ENCODE peak calls at places on chromosomes 13 and 19, in six cellular contexts. X is gastrocnemius medialis; Y is stomach; H is cardiac muscle cell; F is heart right ventricle; Z is CD4-positive, alpha-beta memory T cell. A is an unnamed sample.

GRCh38 chr19:33064117-33064777 is 441 bp downstream of the RHPN2 start:
- DNase-seq in X (no peak), Y (peak), H (peak), F (peak), Z (no peak), A (peak)

GRCh38 chr13:30581582-30581981 is 36.1 kb upstream of the USPL1 start:
- DNase-seq in X (no peak), Y (no peak), H (peak), F (no peak), Z (peak), A (no peak)

GRCh38 chr19:14405758-14406644 is 13.1 kb downstream of the DDX39A start:
- DNase-seq in X (peak), Y (peak), H (peak), F (peak), Z (peak), A (peak)

GRCh38 chr19:54332149-54332548 is 6.8 kb downstream of the LILRA4 start:
- DNase-seq in X (no peak), Y (no peak), H (no peak), F (no peak), Z (no peak), A (no peak)

GRCh38 chr13:35530147-35530546 is 53.7 kb upstream of the MAB21L1 start:
- DNase-seq in X (no peak), Y (no peak), H (no peak), F (peak), Z (no peak), A (no peak)

GRCh38 chr13:42041017-42041683 is 7.3 kb upstream of the DGKH start:
- DNase-seq in X (peak), Y (peak), H (peak), F (peak), Z (peak), A (peak)

GRCh38 chr13:114012141-114012540 is 38.3 kb upstream of the C13orf46 start:
- DNase-seq in X (no peak), Y (no peak), H (no peak), F (no peak), Z (no peak), A (no peak)

GRCh38 chr13:82654851-82655517 is 1227.3 kb downstream of the SLITRK1 start:
- DNase-seq in X (peak), Y (no peak), H (peak), F (peak), Z (no peak), A (peak)

GRCh38 chr19:55898911-55899310 is 33.2 kb downstream of the NLRP13 start:
- DNase-seq in X (no peak), Y (no peak), H (no peak), F (no peak), Z (no peak), A (no peak)

GRCh38 chr13:94656766-94657165 is 55.1 kb downstream of the GPR180 start:
- DNase-seq in X (no peak), Y (no peak), H (peak), F (no peak), Z (no peak), A (no peak)

GRCh38 chr19:49553451-49554271 is 25.9 kb downstream of the RCN3 start:
- DNase-seq in X (no peak), Y (peak), H (peak), F (no peak), Z (peak), A (no peak)

GRCh38 chr19:18591735-18592385 is 3.3 kb downstream of the REX1BD start:
- DNase-seq in X (no peak), Y (no peak), H (no peak), F (no peak), Z (no peak), A (no peak)

GRCh38 chr13:112974676-112975075 is 5.7 kb downstream of the MCF2L start:
- DNase-seq in X (no peak), Y (no peak), H (no peak), F (no peak), Z (no peak), A (no peak)

GRCh38 chr19:33473644-33474305 is 47.8 kb downstream of the PEPD start:
- DNase-seq in X (no peak), Y (no peak), H (peak), F (no peak), Z (no peak), A (no peak)

DNA sequence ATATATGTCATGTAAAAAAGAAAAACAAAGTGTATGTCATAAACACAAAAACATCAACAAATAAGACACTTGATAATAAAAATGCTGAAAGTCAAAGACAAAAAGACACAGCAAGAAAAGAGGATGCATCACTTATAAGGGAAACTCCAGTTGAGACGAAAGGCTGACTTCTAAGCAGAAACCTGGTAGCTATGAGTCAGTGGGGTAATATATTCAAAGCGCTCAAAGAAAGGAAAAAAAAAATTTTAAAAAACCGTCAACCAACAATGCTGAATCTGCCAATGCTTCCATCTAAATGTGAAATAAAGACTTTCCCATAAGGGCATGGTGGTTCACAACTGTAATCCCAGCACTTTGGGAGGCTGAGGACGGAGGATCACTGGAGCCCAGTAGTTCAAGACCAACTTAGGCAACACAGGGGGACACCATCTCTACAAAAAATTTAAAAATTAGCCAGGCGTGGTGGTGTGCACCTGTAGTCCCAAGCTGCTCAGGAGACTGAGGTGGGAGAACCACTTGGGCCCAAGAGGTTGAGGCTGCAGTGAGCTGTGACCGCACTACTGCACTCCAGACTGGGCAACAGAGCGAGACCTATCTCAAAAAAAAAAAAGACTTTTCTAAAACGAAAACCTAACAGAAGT is 24.0 kb downstream of the USP12 start:
- DNase-seq in X (no peak), Y (no peak), H (no peak), F (no peak), Z (no peak), A (no peak)
- H3K4me3 ChIP-seq in X (no peak), Y (no peak), H (no peak), F (no peak), Z (no peak), A (no peak)

DNA sequence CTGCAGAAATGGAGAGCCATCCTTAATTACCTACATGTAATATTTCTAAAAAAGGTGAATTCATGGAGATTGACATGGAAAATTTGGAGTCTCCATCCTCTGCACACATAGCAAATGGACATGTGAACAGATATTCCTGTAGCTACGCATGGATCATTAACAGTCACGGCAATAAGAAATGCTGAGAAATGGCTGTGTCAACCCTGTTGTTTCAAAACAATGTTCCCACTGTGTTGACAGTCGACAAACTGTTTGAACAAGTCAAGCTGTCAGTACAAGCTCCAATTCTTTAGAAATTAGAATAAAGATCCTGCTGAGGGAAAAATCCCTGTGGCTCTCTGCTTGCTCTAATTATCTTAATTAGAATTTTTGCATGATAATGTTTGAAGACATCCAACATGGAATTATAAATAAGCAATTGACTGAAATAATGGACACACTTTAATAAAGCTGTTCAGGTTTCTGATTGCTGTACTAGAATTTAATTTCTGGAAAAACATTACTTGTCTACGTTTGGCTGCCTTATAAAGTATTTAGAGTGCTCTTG is 37.9 kb upstream of the CPB2 start:
- DNase-seq in X (no peak), Y (no peak), H (no peak), F (no peak), Z (no peak), A (no peak)
- H3K27ac ChIP-seq in X (no peak), Y (no peak), H (no peak), F (no peak), Z (no peak), A (no peak)

GRCh38 chr19:11480081-11480926 is 542 bp downstream of the ELAVL3 start:
- DNase-seq in X (no peak), Y (no peak), H (no peak), F (no peak), Z (no peak), A (no peak)
- H3K4me3 ChIP-seq in X (no peak), Y (peak), H (no peak), F (peak), Z (no peak), A (peak)

DNA sequence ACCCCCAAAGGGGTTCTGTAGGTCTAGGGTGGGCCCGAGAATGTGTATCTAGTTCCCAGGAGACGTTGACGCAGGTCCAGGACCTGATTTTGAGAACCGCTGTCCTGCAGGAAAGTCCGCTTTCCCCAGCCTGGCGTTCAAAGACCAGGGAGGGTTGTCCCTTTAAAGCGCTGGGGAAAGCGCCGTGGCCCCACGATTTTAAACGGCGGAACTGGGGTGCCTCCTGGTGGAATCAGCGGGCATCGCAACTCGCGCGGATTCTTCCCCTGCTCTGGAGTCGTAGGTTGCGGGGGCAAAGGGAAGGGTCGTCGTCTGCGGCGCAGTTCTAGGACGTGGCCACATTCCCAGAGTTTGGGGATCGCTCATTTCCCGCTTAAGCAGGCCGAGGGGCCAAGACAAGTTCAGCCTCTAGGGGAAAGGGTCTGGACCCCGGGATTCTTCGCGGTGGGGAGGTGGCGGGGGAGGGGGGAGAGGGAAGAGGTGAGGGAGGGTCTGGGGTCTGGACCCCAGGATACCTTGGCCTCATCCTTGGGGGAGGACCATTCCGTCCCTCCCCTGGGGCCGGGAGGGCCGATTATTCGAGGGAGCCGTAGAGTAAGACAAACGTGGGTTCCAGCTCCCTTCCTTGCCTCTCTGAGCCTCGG is 7.7 kb downstream of the PNMA8B start:
- DNase-seq in X (peak), Y (peak), H (peak), F (peak), Z (peak), A (peak)
- H3K27ac ChIP-seq in X (no peak), Y (no peak), H (no peak), F (no peak), Z (no peak), A (no peak)

GRCh38 chr19:40549007-40549708 is 27.5 kb upstream of the SHKBP1 start:
- DNase-seq in X (no peak), Y (peak), H (peak), F (peak), Z (peak), A (peak)
- H3K4me3 ChIP-seq in X (no peak), Y (no peak), H (no peak), F (no peak), Z (no peak), A (no peak)

GRCh38 chr13:86838411-86839120 is 832.6 kb upstream of the SLITRK5 start:
- DNase-seq in X (no peak), Y (no peak), H (no peak), F (no peak), Z (no peak), A (no peak)

GRCh38 chr13:86846501-86846900 is 824.7 kb upstream of the SLITRK5 start:
- DNase-seq in X (no peak), Y (no peak), H (no peak), F (no peak), Z (no peak), A (no peak)

GRCh38 chr13:86841264-86841663 is 829.9 kb upstream of the SLITRK5 start:
- DNase-seq in X (no peak), Y (no peak), H (no peak), F (no peak), Z (no peak), A (no peak)

DNA sequence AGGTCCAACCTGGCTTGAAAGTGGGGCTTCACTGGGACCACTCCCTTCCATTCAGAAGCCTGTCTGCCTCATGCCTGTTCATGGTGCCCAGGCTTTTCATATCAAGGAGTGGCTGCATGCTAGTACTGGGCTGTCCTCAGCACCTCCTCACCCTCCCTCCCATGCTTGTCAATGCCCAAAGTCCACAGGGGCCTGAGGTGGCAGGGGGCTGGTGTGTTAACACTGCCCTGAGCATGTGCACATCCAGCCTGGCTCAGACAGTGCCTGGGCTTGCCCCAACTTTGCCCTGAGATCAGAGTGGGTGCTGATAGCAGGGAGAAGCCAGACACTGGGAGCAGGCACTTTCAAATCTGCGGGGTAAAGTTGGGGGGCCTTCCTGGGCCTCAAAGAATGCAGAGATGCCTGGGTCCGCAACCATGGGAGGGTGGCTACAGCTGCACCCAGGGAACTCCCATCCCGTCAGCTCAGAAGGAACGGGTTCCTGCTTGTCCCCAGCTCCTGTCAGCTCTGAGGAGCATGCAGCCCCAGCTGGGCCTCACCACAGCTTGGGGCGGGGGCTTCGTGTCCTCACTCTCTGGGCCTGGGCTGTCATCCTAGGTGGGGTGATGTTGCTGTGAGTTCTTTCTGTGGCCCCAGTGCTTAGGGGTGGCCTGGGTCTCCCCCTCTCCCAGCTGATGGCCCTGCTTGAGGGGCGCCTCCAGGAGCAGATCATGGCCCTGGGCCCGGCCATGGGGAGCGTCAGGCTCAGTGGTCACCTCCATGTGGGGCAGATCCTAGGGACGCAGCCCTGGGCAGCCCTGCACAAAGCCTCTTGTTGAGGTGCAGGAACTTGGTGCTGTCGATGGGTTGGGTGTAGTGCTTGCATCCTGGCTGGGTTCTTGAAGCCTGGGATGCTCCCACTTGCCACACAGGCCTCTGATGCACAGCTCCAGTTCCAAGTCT is 830.6 kb upstream of the SLITRK5 start:
- DNase-seq in X (no peak), Y (no peak), H (no peak), F (no peak), Z (no peak), A (no peak)
- H3K27ac ChIP-seq in X (no peak), Y (no peak), H (no peak), F (no peak), Z (no peak), A (no peak)

A was measured in psoas muscle.